ENCODE peak calls at places on chromosomes 13 and 19, in seven cellular contexts. One of them, this sample, is unnamed.

GRCh38 chr19:850221-850978 is 1.7 kb upstream of the ELANE start:
- DNase-seq in neural crest cell: no peak
- DNase-seq in nephron progenitor cell: no peak
- DNase-seq in HFF-Myc: no peak
- DNase-seq in astrocyte of the cerebellum: peak
- DNase-seq in brain microvascular endothelial cell: peak
- DNase-seq in bronchial epithelial cell: no peak
- DNase-seq in this sample: peak

GRCh38 chr19:3034845-3035541 is 5.9 kb upstream of the TLE2 start:
- DNase-seq in brain microvascular endothelial cell: no peak
- DNase-seq in bronchial epithelial cell: peak
- DNase-seq in astrocyte of the cerebellum: peak
- DNase-seq in neural crest cell: no peak
- DNase-seq in nephron progenitor cell: no peak
- DNase-seq in HFF-Myc: peak
- DNase-seq in this sample: no peak

GRCh38 chr13:36282818-36283432 is 14.7 kb downstream of the CCDC169 start:
- DNase-seq in nephron progenitor cell: no peak
- DNase-seq in brain microvascular endothelial cell: no peak
- DNase-seq in neural crest cell: no peak
- DNase-seq in HFF-Myc: no peak
- DNase-seq in bronchial epithelial cell: peak
- DNase-seq in astrocyte of the cerebellum: peak
- DNase-seq in this sample: no peak

GRCh38 chr13:34810996-34811395 is 131.1 kb upstream of the NBEA start:
- DNase-seq in astrocyte of the cerebellum: no peak
- DNase-seq in HFF-Myc: no peak
- DNase-seq in neural crest cell: no peak
- DNase-seq in brain microvascular endothelial cell: no peak
- DNase-seq in nephron progenitor cell: no peak
- DNase-seq in bronchial epithelial cell: no peak
- DNase-seq in this sample: no peak

GRCh38 chr13:46687810-46688209 is 109.2 kb downstream of the ESD start:
- DNase-seq in neural crest cell: no peak
- DNase-seq in nephron progenitor cell: no peak
- DNase-seq in astrocyte of the cerebellum: peak
- DNase-seq in bronchial epithelial cell: peak
- DNase-seq in brain microvascular endothelial cell: peak
- DNase-seq in HFF-Myc: peak
- DNase-seq in this sample: no peak

GRCh38 chr19:39310558-39311311 is 9.9 kb downstream of the LRFN1 start:
- DNase-seq in bronchial epithelial cell: no peak
- DNase-seq in astrocyte of the cerebellum: no peak
- DNase-seq in brain microvascular endothelial cell: no peak
- DNase-seq in neural crest cell: no peak
- DNase-seq in nephron progenitor cell: no peak
- DNase-seq in HFF-Myc: no peak
- DNase-seq in this sample: no peak

GRCh38 chr13:97809576-97809975 is 143.9 kb upstream of the IPO5 start:
- DNase-seq in astrocyte of the cerebellum: peak
- DNase-seq in bronchial epithelial cell: peak
- DNase-seq in brain microvascular endothelial cell: no peak
- DNase-seq in neural crest cell: no peak
- DNase-seq in nephron progenitor cell: no peak
- DNase-seq in HFF-Myc: no peak
- DNase-seq in this sample: no peak

GRCh38 chr13:79988573-79988972 is 352.4 kb downstream of the SPRY2 start:
- DNase-seq in brain microvascular endothelial cell: peak
- DNase-seq in nephron progenitor cell: no peak
- DNase-seq in bronchial epithelial cell: peak
- DNase-seq in astrocyte of the cerebellum: no peak
- DNase-seq in neural crest cell: no peak
- DNase-seq in HFF-Myc: peak
- DNase-seq in this sample: peak

GRCh38 chr19:4732680-4733114 is 9.1 kb upstream of the DPP9 start:
- DNase-seq in neural crest cell: peak
- DNase-seq in bronchial epithelial cell: peak
- DNase-seq in brain microvascular endothelial cell: no peak
- DNase-seq in astrocyte of the cerebellum: no peak
- DNase-seq in HFF-Myc: no peak
- DNase-seq in nephron progenitor cell: peak
- DNase-seq in this sample: no peak

GRCh38 chr13:61149333-61149730 is 266.3 kb downstream of the PCDH20 start:
- DNase-seq in bronchial epithelial cell: no peak
- DNase-seq in brain microvascular endothelial cell: no peak
- DNase-seq in HFF-Myc: no peak
- DNase-seq in neural crest cell: no peak
- DNase-seq in astrocyte of the cerebellum: no peak
- DNase-seq in nephron progenitor cell: no peak
- DNase-seq in this sample: no peak

GRCh38 chr19:34502582-34503545 is 21.3 kb downstream of the WTIP start:
- DNase-seq in HFF-Myc: no peak
- DNase-seq in neural crest cell: no peak
- DNase-seq in astrocyte of the cerebellum: no peak
- DNase-seq in nephron progenitor cell: no peak
- DNase-seq in brain microvascular endothelial cell: no peak
- DNase-seq in bronchial epithelial cell: no peak
- DNase-seq in this sample: no peak

GRCh38 chr13:113150545-113151365 is 7.7 kb upstream of the PROZ start:
- DNase-seq in HFF-Myc: no peak
- DNase-seq in astrocyte of the cerebellum: no peak
- DNase-seq in neural crest cell: no peak
- DNase-seq in brain microvascular endothelial cell: no peak
- DNase-seq in bronchial epithelial cell: no peak
- DNase-seq in nephron progenitor cell: no peak
- DNase-seq in this sample: no peak

GRCh38 chr13:75299913-75300862 is 181.8 kb downstream of the TBC1D4 start:
- DNase-seq in neural crest cell: no peak
- DNase-seq in nephron progenitor cell: no peak
- DNase-seq in brain microvascular endothelial cell: peak
- DNase-seq in astrocyte of the cerebellum: no peak
- DNase-seq in HFF-Myc: no peak
- DNase-seq in bronchial epithelial cell: no peak
- DNase-seq in this sample: peak

GRCh38 chr19:13463296-13463695 is 43.0 kb downstream of the CACNA1A start:
- DNase-seq in brain microvascular endothelial cell: no peak
- DNase-seq in HFF-Myc: no peak
- DNase-seq in neural crest cell: peak
- DNase-seq in nephron progenitor cell: peak
- DNase-seq in astrocyte of the cerebellum: no peak
- DNase-seq in bronchial epithelial cell: no peak
- DNase-seq in this sample: no peak

GRCh38 chr13:76379341-76380105 is 506.7 kb downstream of the KCTD12 start:
- DNase-seq in astrocyte of the cerebellum: no peak
- DNase-seq in neural crest cell: no peak
- DNase-seq in brain microvascular endothelial cell: no peak
- DNase-seq in nephron progenitor cell: no peak
- DNase-seq in HFF-Myc: no peak
- DNase-seq in bronchial epithelial cell: peak
- DNase-seq in this sample: no peak

GRCh38 chr19:18219911-18220631 is 6.2 kb downstream of the PDE4C start:
- DNase-seq in neural crest cell: no peak
- DNase-seq in nephron progenitor cell: no peak
- DNase-seq in HFF-Myc: no peak
- DNase-seq in astrocyte of the cerebellum: no peak
- DNase-seq in bronchial epithelial cell: no peak
- DNase-seq in brain microvascular endothelial cell: no peak
- DNase-seq in this sample: no peak

GRCh38 chr13:96052655-96053002 is 572 bp downstream of the UGGT2 start:
- DNase-seq in bronchial epithelial cell: peak
- DNase-seq in neural crest cell: no peak
- DNase-seq in nephron progenitor cell: no peak
- DNase-seq in HFF-Myc: no peak
- DNase-seq in brain microvascular endothelial cell: peak
- DNase-seq in astrocyte of the cerebellum: peak
- DNase-seq in this sample: peak

GRCh38 chr19:16859626-16860025 is 29.2 kb upstream of the F2RL3 start:
- DNase-seq in nephron progenitor cell: no peak
- DNase-seq in astrocyte of the cerebellum: no peak
- DNase-seq in brain microvascular endothelial cell: no peak
- DNase-seq in HFF-Myc: no peak
- DNase-seq in bronchial epithelial cell: no peak
- DNase-seq in neural crest cell: no peak
- DNase-seq in this sample: no peak

GRCh38 chr19:13795595-13796300 is 505 bp downstream of the ZSWIM4 start:
- DNase-seq in HFF-Myc: no peak
- DNase-seq in astrocyte of the cerebellum: no peak
- DNase-seq in neural crest cell: no peak
- DNase-seq in nephron progenitor cell: no peak
- DNase-seq in brain microvascular endothelial cell: no peak
- DNase-seq in bronchial epithelial cell: no peak
- DNase-seq in this sample: no peak

GRCh38 chr19:17159466-17160393 is 55.4 kb upstream of the USE1 start:
- DNase-seq in bronchial epithelial cell: no peak
- DNase-seq in HFF-Myc: peak
- DNase-seq in neural crest cell: no peak
- DNase-seq in brain microvascular endothelial cell: no peak
- DNase-seq in astrocyte of the cerebellum: no peak
- DNase-seq in nephron progenitor cell: no peak
- DNase-seq in this sample: no peak

GRCh38 chr19:4933528-4933927 is 24.2 kb downstream of the UHRF1 start:
- DNase-seq in neural crest cell: no peak
- DNase-seq in nephron progenitor cell: no peak
- DNase-seq in brain microvascular endothelial cell: no peak
- DNase-seq in HFF-Myc: no peak
- DNase-seq in astrocyte of the cerebellum: no peak
- DNase-seq in bronchial epithelial cell: no peak
- DNase-seq in this sample: no peak

GRCh38 chr19:50046649-50047503 is 21.1 kb downstream of the ZNF473 start:
- DNase-seq in nephron progenitor cell: peak
- DNase-seq in HFF-Myc: no peak
- DNase-seq in bronchial epithelial cell: no peak
- DNase-seq in brain microvascular endothelial cell: peak
- DNase-seq in neural crest cell: peak
- DNase-seq in astrocyte of the cerebellum: no peak
- DNase-seq in this sample: no peak

GRCh38 chr19:46022431-46023310 is at the start of gene PGLYRP1:
- DNase-seq in nephron progenitor cell: no peak
- DNase-seq in HFF-Myc: no peak
- DNase-seq in neural crest cell: no peak
- DNase-seq in astrocyte of the cerebellum: no peak
- DNase-seq in bronchial epithelial cell: no peak
- DNase-seq in brain microvascular endothelial cell: no peak
- DNase-seq in this sample: no peak

GRCh38 chr19:940591-941291 is 14.9 kb downstream of the ARID3A start:
- DNase-seq in astrocyte of the cerebellum: no peak
- DNase-seq in nephron progenitor cell: no peak
- DNase-seq in HFF-Myc: no peak
- DNase-seq in neural crest cell: no peak
- DNase-seq in bronchial epithelial cell: no peak
- DNase-seq in brain microvascular endothelial cell: no peak
- DNase-seq in this sample: no peak

GRCh38 chr19:39103151-39103550 is 19.0 kb downstream of the ACP7 start:
- DNase-seq in nephron progenitor cell: no peak
- DNase-seq in neural crest cell: no peak
- DNase-seq in brain microvascular endothelial cell: no peak
- DNase-seq in HFF-Myc: no peak
- DNase-seq in bronchial epithelial cell: no peak
- DNase-seq in astrocyte of the cerebellum: no peak
- DNase-seq in this sample: no peak

GRCh38 chr13:47092202-47092601 is 195.3 kb upstream of the HTR2A start:
- DNase-seq in astrocyte of the cerebellum: no peak
- DNase-seq in HFF-Myc: no peak
- DNase-seq in nephron progenitor cell: no peak
- DNase-seq in bronchial epithelial cell: no peak
- DNase-seq in brain microvascular endothelial cell: no peak
- DNase-seq in neural crest cell: no peak
- DNase-seq in this sample: no peak

GRCh38 chr19:15623711-15624318 is 8.8 kb downstream of the CYP4F8 start:
- DNase-seq in brain microvascular endothelial cell: no peak
- DNase-seq in astrocyte of the cerebellum: no peak
- DNase-seq in neural crest cell: no peak
- DNase-seq in HFF-Myc: no peak
- DNase-seq in bronchial epithelial cell: no peak
- DNase-seq in nephron progenitor cell: peak
- DNase-seq in this sample: no peak

DNA sequence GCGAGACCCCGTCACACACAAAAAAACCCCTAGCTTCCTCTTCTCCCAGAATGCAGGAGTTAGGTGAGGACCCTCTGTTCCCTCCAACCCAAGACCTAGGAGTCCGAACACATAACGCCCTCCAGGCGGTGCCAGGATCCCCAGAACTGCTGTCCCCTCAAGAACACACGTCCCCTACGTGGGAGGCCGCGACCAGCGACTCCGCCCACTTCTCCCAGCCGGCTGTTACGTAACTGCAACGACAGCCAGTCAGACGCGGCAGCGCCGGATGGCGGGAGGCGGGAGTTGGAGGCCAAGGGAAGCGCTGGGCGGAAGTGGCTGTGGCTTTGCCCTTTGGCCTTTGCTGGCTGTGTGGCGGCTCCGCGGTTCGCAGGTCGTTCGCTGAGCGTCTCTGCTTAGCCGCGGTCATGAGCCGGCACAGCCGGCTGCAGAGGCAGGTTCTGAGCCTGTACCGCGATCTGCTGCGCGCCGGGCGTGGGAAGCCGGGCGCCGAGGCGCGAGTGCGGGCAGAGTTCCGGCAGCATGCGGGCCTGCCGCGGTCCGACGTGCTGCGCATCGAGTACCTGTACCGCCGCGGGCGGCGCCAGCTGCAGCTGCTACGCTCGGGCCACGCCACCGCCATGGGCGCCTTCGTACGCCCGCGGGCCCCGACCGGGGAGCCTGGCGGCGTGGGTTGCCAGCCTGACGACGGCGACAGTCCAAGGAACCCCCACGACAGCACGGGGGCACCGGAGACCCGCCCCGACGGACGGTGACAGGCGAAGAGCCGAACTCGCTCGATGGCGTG is at the start of gene SDHAF1:
- DNase-seq in brain microvascular endothelial cell: peak
- DNase-seq in astrocyte of the cerebellum: peak
- DNase-seq in neural crest cell: peak
- DNase-seq in HFF-Myc: peak
- DNase-seq in bronchial epithelial cell: peak
- DNase-seq in nephron progenitor cell: peak
- DNase-seq in this sample: peak
- TF ChIP-seq CTCF in brain microvascular endothelial cell: no peak
- TF ChIP-seq CTCF in astrocyte of the cerebellum: no peak
- TF ChIP-seq CTCF in neural crest cell: no peak
- TF ChIP-seq CTCF in HFF-Myc: no peak
- TF ChIP-seq CTCF in bronchial epithelial cell: peak
- TF ChIP-seq CTCF in nephron progenitor cell: no peak
- TF ChIP-seq CTCF in this sample: no peak

GRCh38 chr19:7965921-7966665 is 22.6 kb upstream of the TIMM44 start:
- DNase-seq in nephron progenitor cell: no peak
- DNase-seq in HFF-Myc: no peak
- DNase-seq in bronchial epithelial cell: no peak
- DNase-seq in astrocyte of the cerebellum: no peak
- DNase-seq in brain microvascular endothelial cell: no peak
- DNase-seq in neural crest cell: no peak
- DNase-seq in this sample: no peak
- TF ChIP-seq CTCF in nephron progenitor cell: no peak
- TF ChIP-seq CTCF in HFF-Myc: no peak
- TF ChIP-seq CTCF in bronchial epithelial cell: no peak
- TF ChIP-seq CTCF in astrocyte of the cerebellum: no peak
- TF ChIP-seq CTCF in brain microvascular endothelial cell: no peak
- TF ChIP-seq CTCF in neural crest cell: no peak
- TF ChIP-seq CTCF in this sample: no peak

GRCh38 chr13:104534847-104535246 is 1468.6 kb upstream of the SLC10A2 start:
- DNase-seq in HFF-Myc: no peak
- DNase-seq in brain microvascular endothelial cell: no peak
- DNase-seq in neural crest cell: no peak
- DNase-seq in astrocyte of the cerebellum: no peak
- DNase-seq in bronchial epithelial cell: no peak
- DNase-seq in nephron progenitor cell: peak
- DNase-seq in this sample: no peak
- TF ChIP-seq CTCF in HFF-Myc: no peak
- TF ChIP-seq CTCF in brain microvascular endothelial cell: peak
- TF ChIP-seq CTCF in neural crest cell: peak
- TF ChIP-seq CTCF in astrocyte of the cerebellum: no peak
- TF ChIP-seq CTCF in bronchial epithelial cell: peak
- TF ChIP-seq CTCF in nephron progenitor cell: no peak
- TF ChIP-seq CTCF in this sample: no peak

GRCh38 chr13:45102136-45102802 is 18.0 kb upstream of the GTF2F2 start:
- DNase-seq in HFF-Myc: no peak
- DNase-seq in brain microvascular endothelial cell: no peak
- DNase-seq in bronchial epithelial cell: no peak
- DNase-seq in neural crest cell: no peak
- DNase-seq in astrocyte of the cerebellum: no peak
- DNase-seq in nephron progenitor cell: no peak
- DNase-seq in this sample: no peak
- TF ChIP-seq CTCF in HFF-Myc: no peak
- TF ChIP-seq CTCF in brain microvascular endothelial cell: no peak
- TF ChIP-seq CTCF in bronchial epithelial cell: no peak
- TF ChIP-seq CTCF in neural crest cell: no peak
- TF ChIP-seq CTCF in astrocyte of the cerebellum: no peak
- TF ChIP-seq CTCF in nephron progenitor cell: no peak
- TF ChIP-seq CTCF in this sample: no peak

This sample was measured in BJ.